ENCODE peak calls at places on chromosomes 4 and X, in seven cellular contexts. One of them, this sample, is unnamed.

GRCh38 chr4:41977709-41978108 is 3.8 kb upstream of the DCAF4L1 start:
- DNase-seq in AG10803: peak; percentile 48
- DNase-seq in T-helper 17 cell: no peak
- DNase-seq in stimulated activated CD8-positive, alpha-beta memory T cell treated with anti-CD3 and anti-CD28 coated beads, Interleukin-2, amount 100 ng/mL, for 48 hours: no peak
- DNase-seq in Ammon's horn: no peak
- DNase-seq in RCC 7860: no peak
- DNase-seq in activated T-helper 1 cell treated with Interleukin-2 at 50 U/mL for 16 hours: no peak
- DNase-seq in this sample: no peak

GRCh38 chrX:47751670-47752069 is 85.0 kb upstream of the ZNF81 start:
- DNase-seq in AG10803: peak; percentile 26
- DNase-seq in T-helper 17 cell: no peak
- DNase-seq in stimulated activated CD8-positive, alpha-beta memory T cell treated with anti-CD3 and anti-CD28 coated beads, Interleukin-2, amount 100 ng/mL, for 48 hours: peak; percentile 10
- DNase-seq in Ammon's horn: peak; percentile 1
- DNase-seq in RCC 7860: peak; percentile 9
- DNase-seq in activated T-helper 1 cell treated with Interleukin-2 at 50 U/mL for 16 hours: peak; percentile 1
- DNase-seq in this sample: no peak

GRCh38 chr4:121122661-121123060 is 41.5 kb downstream of the TNIP3 start:
- DNase-seq in AG10803: peak; percentile 20
- DNase-seq in T-helper 17 cell: no peak
- DNase-seq in stimulated activated CD8-positive, alpha-beta memory T cell treated with anti-CD3 and anti-CD28 coated beads, Interleukin-2, amount 100 ng/mL, for 48 hours: no peak
- DNase-seq in Ammon's horn: no peak
- DNase-seq in RCC 7860: no peak
- DNase-seq in activated T-helper 1 cell treated with Interleukin-2 at 50 U/mL for 16 hours: no peak
- DNase-seq in this sample: no peak

GRCh38 chrX:41273638-41274037 is 60.3 kb upstream of the DDX3X start:
- DNase-seq in AG10803: peak; percentile 73
- DNase-seq in T-helper 17 cell: no peak
- DNase-seq in stimulated activated CD8-positive, alpha-beta memory T cell treated with anti-CD3 and anti-CD28 coated beads, Interleukin-2, amount 100 ng/mL, for 48 hours: no peak
- DNase-seq in Ammon's horn: no peak
- DNase-seq in RCC 7860: peak; percentile 20
- DNase-seq in activated T-helper 1 cell treated with Interleukin-2 at 50 U/mL for 16 hours: no peak
- DNase-seq in this sample: no peak

GRCh38 chrX:56113785-56114436 is 118.2 kb upstream of the KLF8 start:
- DNase-seq in AG10803: no peak
- DNase-seq in T-helper 17 cell: no peak
- DNase-seq in stimulated activated CD8-positive, alpha-beta memory T cell treated with anti-CD3 and anti-CD28 coated beads, Interleukin-2, amount 100 ng/mL, for 48 hours: no peak
- DNase-seq in Ammon's horn: no peak
- DNase-seq in RCC 7860: no peak
- DNase-seq in activated T-helper 1 cell treated with Interleukin-2 at 50 U/mL for 16 hours: no peak
- DNase-seq in this sample: no peak

GRCh38 chrX:104113237-104113965 is 1.1 kb downstream of the ZCCHC18 start:
- DNase-seq in AG10803: peak; percentile 37
- DNase-seq in T-helper 17 cell: peak; percentile 16
- DNase-seq in stimulated activated CD8-positive, alpha-beta memory T cell treated with anti-CD3 and anti-CD28 coated beads, Interleukin-2, amount 100 ng/mL, for 48 hours: peak; percentile 9
- DNase-seq in Ammon's horn: peak; percentile 67
- DNase-seq in RCC 7860: peak; percentile 47
- DNase-seq in activated T-helper 1 cell treated with Interleukin-2 at 50 U/mL for 16 hours: peak; percentile 17
- DNase-seq in this sample: no peak

GRCh38 chr4:169015237-169015636 is 5.2 kb upstream of the CBR4 start:
- DNase-seq in AG10803: no peak
- DNase-seq in T-helper 17 cell: no peak
- DNase-seq in stimulated activated CD8-positive, alpha-beta memory T cell treated with anti-CD3 and anti-CD28 coated beads, Interleukin-2, amount 100 ng/mL, for 48 hours: no peak
- DNase-seq in Ammon's horn: no peak
- DNase-seq in RCC 7860: no peak
- DNase-seq in activated T-helper 1 cell treated with Interleukin-2 at 50 U/mL for 16 hours: no peak
- DNase-seq in this sample: no peak

GRCh38 chr4:152176627-152177214 is 359.2 kb downstream of the FBXW7 start:
- DNase-seq in AG10803: no peak
- DNase-seq in T-helper 17 cell: no peak
- DNase-seq in stimulated activated CD8-positive, alpha-beta memory T cell treated with anti-CD3 and anti-CD28 coated beads, Interleukin-2, amount 100 ng/mL, for 48 hours: no peak
- DNase-seq in Ammon's horn: no peak
- DNase-seq in RCC 7860: no peak
- DNase-seq in activated T-helper 1 cell treated with Interleukin-2 at 50 U/mL for 16 hours: no peak
- DNase-seq in this sample: no peak

GRCh38 chrX:40007136-40007535 is 90.6 kb downstream of the BCOR start:
- DNase-seq in AG10803: no peak
- DNase-seq in T-helper 17 cell: no peak
- DNase-seq in stimulated activated CD8-positive, alpha-beta memory T cell treated with anti-CD3 and anti-CD28 coated beads, Interleukin-2, amount 100 ng/mL, for 48 hours: no peak
- DNase-seq in Ammon's horn: no peak
- DNase-seq in RCC 7860: no peak
- DNase-seq in activated T-helper 1 cell treated with Interleukin-2 at 50 U/mL for 16 hours: no peak
- DNase-seq in this sample: no peak

GRCh38 chrX:86171366-86171765 is 23.1 kb downstream of the DACH2 start:
- DNase-seq in AG10803: peak; percentile 18
- DNase-seq in T-helper 17 cell: no peak
- DNase-seq in stimulated activated CD8-positive, alpha-beta memory T cell treated with anti-CD3 and anti-CD28 coated beads, Interleukin-2, amount 100 ng/mL, for 48 hours: no peak
- DNase-seq in Ammon's horn: peak; percentile 2
- DNase-seq in RCC 7860: no peak
- DNase-seq in activated T-helper 1 cell treated with Interleukin-2 at 50 U/mL for 16 hours: no peak
- DNase-seq in this sample: no peak

GRCh38 chr4:162163892-162164759 is at the start of gene FSTL5:
- DNase-seq in AG10803: peak; percentile 11
- DNase-seq in T-helper 17 cell: no peak
- DNase-seq in stimulated activated CD8-positive, alpha-beta memory T cell treated with anti-CD3 and anti-CD28 coated beads, Interleukin-2, amount 100 ng/mL, for 48 hours: no peak
- DNase-seq in Ammon's horn: peak; percentile 86
- DNase-seq in RCC 7860: no peak
- DNase-seq in activated T-helper 1 cell treated with Interleukin-2 at 50 U/mL for 16 hours: no peak
- DNase-seq in this sample: no peak

GRCh38 chrX:96211953-96212352 is 472.7 kb upstream of the DIAPH2 start:
- DNase-seq in AG10803: no peak
- DNase-seq in T-helper 17 cell: no peak
- DNase-seq in stimulated activated CD8-positive, alpha-beta memory T cell treated with anti-CD3 and anti-CD28 coated beads, Interleukin-2, amount 100 ng/mL, for 48 hours: no peak
- DNase-seq in Ammon's horn: no peak
- DNase-seq in RCC 7860: no peak
- DNase-seq in activated T-helper 1 cell treated with Interleukin-2 at 50 U/mL for 16 hours: no peak
- DNase-seq in this sample: no peak

GRCh38 chrX:150293311-150294013 is 69.7 kb upstream of the MAMLD1 start:
- DNase-seq in AG10803: no peak
- DNase-seq in T-helper 17 cell: no peak
- DNase-seq in stimulated activated CD8-positive, alpha-beta memory T cell treated with anti-CD3 and anti-CD28 coated beads, Interleukin-2, amount 100 ng/mL, for 48 hours: no peak
- DNase-seq in Ammon's horn: no peak
- DNase-seq in RCC 7860: no peak
- DNase-seq in activated T-helper 1 cell treated with Interleukin-2 at 50 U/mL for 16 hours: no peak
- DNase-seq in this sample: no peak

GRCh38 chr4:160202802-160203201 is 1099.9 kb downstream of the RAPGEF2 start:
- DNase-seq in AG10803: no peak
- DNase-seq in T-helper 17 cell: no peak
- DNase-seq in stimulated activated CD8-positive, alpha-beta memory T cell treated with anti-CD3 and anti-CD28 coated beads, Interleukin-2, amount 100 ng/mL, for 48 hours: no peak
- DNase-seq in Ammon's horn: no peak
- DNase-seq in RCC 7860: peak; percentile 53
- DNase-seq in activated T-helper 1 cell treated with Interleukin-2 at 50 U/mL for 16 hours: no peak
- DNase-seq in this sample: no peak

GRCh38 chrX:110037181-110037580 is 34.3 kb downstream of the TMEM164 start:
- DNase-seq in AG10803: no peak
- DNase-seq in T-helper 17 cell: no peak
- DNase-seq in stimulated activated CD8-positive, alpha-beta memory T cell treated with anti-CD3 and anti-CD28 coated beads, Interleukin-2, amount 100 ng/mL, for 48 hours: no peak
- DNase-seq in Ammon's horn: no peak
- DNase-seq in RCC 7860: no peak
- DNase-seq in activated T-helper 1 cell treated with Interleukin-2 at 50 U/mL for 16 hours: no peak
- DNase-seq in this sample: no peak

GRCh38 chrX:63917296-63917695 is 132.3 kb upstream of the ARHGEF9 start:
- DNase-seq in AG10803: peak; percentile 54
- DNase-seq in T-helper 17 cell: no peak
- DNase-seq in stimulated activated CD8-positive, alpha-beta memory T cell treated with anti-CD3 and anti-CD28 coated beads, Interleukin-2, amount 100 ng/mL, for 48 hours: no peak
- DNase-seq in Ammon's horn: peak; percentile 2
- DNase-seq in RCC 7860: no peak
- DNase-seq in activated T-helper 1 cell treated with Interleukin-2 at 50 U/mL for 16 hours: no peak
- DNase-seq in this sample: no peak

GRCh38 chrX:129925305-129926092 is 19.5 kb downstream of the UTP14A start:
- DNase-seq in AG10803: peak; percentile 80
- DNase-seq in T-helper 17 cell: peak; percentile 48
- DNase-seq in stimulated activated CD8-positive, alpha-beta memory T cell treated with anti-CD3 and anti-CD28 coated beads, Interleukin-2, amount 100 ng/mL, for 48 hours: peak; percentile 35
- DNase-seq in Ammon's horn: peak; percentile 77
- DNase-seq in RCC 7860: peak; percentile 13
- DNase-seq in activated T-helper 1 cell treated with Interleukin-2 at 50 U/mL for 16 hours: peak; percentile 49
- DNase-seq in this sample: peak; percentile 25

GRCh38 chr4:76108467-76109181 is 34.1 kb downstream of the ART3 start:
- DNase-seq in AG10803: no peak
- DNase-seq in T-helper 17 cell: no peak
- DNase-seq in stimulated activated CD8-positive, alpha-beta memory T cell treated with anti-CD3 and anti-CD28 coated beads, Interleukin-2, amount 100 ng/mL, for 48 hours: no peak
- DNase-seq in Ammon's horn: no peak
- DNase-seq in RCC 7860: no peak
- DNase-seq in activated T-helper 1 cell treated with Interleukin-2 at 50 U/mL for 16 hours: no peak
- DNase-seq in this sample: no peak

GRCh38 chr4:165328708-165329107 is 1.2 kb downstream of the MSMO1 start:
- DNase-seq in AG10803: no peak
- DNase-seq in T-helper 17 cell: no peak
- DNase-seq in stimulated activated CD8-positive, alpha-beta memory T cell treated with anti-CD3 and anti-CD28 coated beads, Interleukin-2, amount 100 ng/mL, for 48 hours: no peak
- DNase-seq in Ammon's horn: no peak
- DNase-seq in RCC 7860: no peak
- DNase-seq in activated T-helper 1 cell treated with Interleukin-2 at 50 U/mL for 16 hours: no peak
- DNase-seq in this sample: no peak

GRCh38 chr4:41179086-41179374 is 35.3 kb downstream of the APBB2 start:
- DNase-seq in AG10803: no peak
- DNase-seq in T-helper 17 cell: no peak
- DNase-seq in stimulated activated CD8-positive, alpha-beta memory T cell treated with anti-CD3 and anti-CD28 coated beads, Interleukin-2, amount 100 ng/mL, for 48 hours: no peak
- DNase-seq in Ammon's horn: peak; percentile 72
- DNase-seq in RCC 7860: no peak
- DNase-seq in activated T-helper 1 cell treated with Interleukin-2 at 50 U/mL for 16 hours: no peak
- DNase-seq in this sample: no peak

GRCh38 chrX:136065044-136065671 is 79.9 kb downstream of the SLC9A6 start:
- DNase-seq in AG10803: peak; percentile 47
- DNase-seq in T-helper 17 cell: no peak
- DNase-seq in stimulated activated CD8-positive, alpha-beta memory T cell treated with anti-CD3 and anti-CD28 coated beads, Interleukin-2, amount 100 ng/mL, for 48 hours: no peak
- DNase-seq in Ammon's horn: no peak
- DNase-seq in RCC 7860: no peak
- DNase-seq in activated T-helper 1 cell treated with Interleukin-2 at 50 U/mL for 16 hours: peak; percentile 1
- DNase-seq in this sample: no peak

GRCh38 chr4:88880501-88881226 is 176.3 kb downstream of the FAM13A start:
- DNase-seq in AG10803: no peak
- DNase-seq in T-helper 17 cell: no peak
- DNase-seq in stimulated activated CD8-positive, alpha-beta memory T cell treated with anti-CD3 and anti-CD28 coated beads, Interleukin-2, amount 100 ng/mL, for 48 hours: no peak
- DNase-seq in Ammon's horn: no peak
- DNase-seq in RCC 7860: no peak
- DNase-seq in activated T-helper 1 cell treated with Interleukin-2 at 50 U/mL for 16 hours: no peak
- DNase-seq in this sample: no peak

GRCh38 chr4:183149968-183150539 is 51.0 kb downstream of the WWC2 start:
- DNase-seq in AG10803: no peak
- DNase-seq in T-helper 17 cell: no peak
- DNase-seq in stimulated activated CD8-positive, alpha-beta memory T cell treated with anti-CD3 and anti-CD28 coated beads, Interleukin-2, amount 100 ng/mL, for 48 hours: no peak
- DNase-seq in Ammon's horn: no peak
- DNase-seq in RCC 7860: no peak
- DNase-seq in activated T-helper 1 cell treated with Interleukin-2 at 50 U/mL for 16 hours: no peak
- DNase-seq in this sample: no peak

GRCh38 chrX:150582338-150582948 is 14.0 kb downstream of the MTM1 start:
- DNase-seq in AG10803: no peak
- DNase-seq in T-helper 17 cell: no peak
- DNase-seq in stimulated activated CD8-positive, alpha-beta memory T cell treated with anti-CD3 and anti-CD28 coated beads, Interleukin-2, amount 100 ng/mL, for 48 hours: no peak
- DNase-seq in Ammon's horn: no peak
- DNase-seq in RCC 7860: no peak
- DNase-seq in activated T-helper 1 cell treated with Interleukin-2 at 50 U/mL for 16 hours: no peak
- DNase-seq in this sample: no peak

GRCh38 chr4:78809295-78809694 is 33.1 kb downstream of the BMP2K start:
- DNase-seq in AG10803: no peak
- DNase-seq in T-helper 17 cell: no peak
- DNase-seq in stimulated activated CD8-positive, alpha-beta memory T cell treated with anti-CD3 and anti-CD28 coated beads, Interleukin-2, amount 100 ng/mL, for 48 hours: no peak
- DNase-seq in Ammon's horn: no peak
- DNase-seq in RCC 7860: no peak
- DNase-seq in activated T-helper 1 cell treated with Interleukin-2 at 50 U/mL for 16 hours: no peak
- DNase-seq in this sample: no peak

GRCh38 chr4:155822572-155822971 is 43.5 kb downstream of the ASIC5 start:
- DNase-seq in AG10803: no peak
- DNase-seq in T-helper 17 cell: no peak
- DNase-seq in stimulated activated CD8-positive, alpha-beta memory T cell treated with anti-CD3 and anti-CD28 coated beads, Interleukin-2, amount 100 ng/mL, for 48 hours: no peak
- DNase-seq in Ammon's horn: no peak
- DNase-seq in RCC 7860: peak; percentile 3
- DNase-seq in activated T-helper 1 cell treated with Interleukin-2 at 50 U/mL for 16 hours: no peak
- DNase-seq in this sample: no peak

GRCh38 chr4:183971938-183972490 is 66.9 kb downstream of the STOX2 start:
- DNase-seq in AG10803: no peak
- DNase-seq in T-helper 17 cell: no peak
- DNase-seq in stimulated activated CD8-positive, alpha-beta memory T cell treated with anti-CD3 and anti-CD28 coated beads, Interleukin-2, amount 100 ng/mL, for 48 hours: no peak
- DNase-seq in Ammon's horn: peak; percentile 62
- DNase-seq in RCC 7860: no peak
- DNase-seq in activated T-helper 1 cell treated with Interleukin-2 at 50 U/mL for 16 hours: no peak
- DNase-seq in this sample: no peak

GRCh38 chr4:110359076-110359475 is 116.9 kb upstream of the ENPEP start:
- DNase-seq in AG10803: no peak
- DNase-seq in T-helper 17 cell: no peak
- DNase-seq in stimulated activated CD8-positive, alpha-beta memory T cell treated with anti-CD3 and anti-CD28 coated beads, Interleukin-2, amount 100 ng/mL, for 48 hours: no peak
- DNase-seq in Ammon's horn: no peak
- DNase-seq in RCC 7860: no peak
- DNase-seq in activated T-helper 1 cell treated with Interleukin-2 at 50 U/mL for 16 hours: no peak
- DNase-seq in this sample: no peak

GRCh38 chrX:19893722-19894121 is 6.3 kb upstream of the SH3KBP1 start:
- DNase-seq in AG10803: peak; percentile 76
- DNase-seq in T-helper 17 cell: no peak
- DNase-seq in stimulated activated CD8-positive, alpha-beta memory T cell treated with anti-CD3 and anti-CD28 coated beads, Interleukin-2, amount 100 ng/mL, for 48 hours: no peak
- DNase-seq in Ammon's horn: no peak
- DNase-seq in RCC 7860: peak; percentile 4
- DNase-seq in activated T-helper 1 cell treated with Interleukin-2 at 50 U/mL for 16 hours: no peak
- DNase-seq in this sample: no peak

GRCh38 chrX:53086464-53086863 is 4.3 kb downstream of the TSPYL2 start:
- DNase-seq in AG10803: no peak
- DNase-seq in T-helper 17 cell: no peak
- DNase-seq in stimulated activated CD8-positive, alpha-beta memory T cell treated with anti-CD3 and anti-CD28 coated beads, Interleukin-2, amount 100 ng/mL, for 48 hours: no peak
- DNase-seq in Ammon's horn: peak; percentile 42
- DNase-seq in RCC 7860: no peak
- DNase-seq in activated T-helper 1 cell treated with Interleukin-2 at 50 U/mL for 16 hours: no peak
- DNase-seq in this sample: no peak

GRCh38 chrX:9279271-9279596 is 185.6 kb upstream of the TBL1X start:
- DNase-seq in AG10803: no peak
- DNase-seq in T-helper 17 cell: no peak
- DNase-seq in stimulated activated CD8-positive, alpha-beta memory T cell treated with anti-CD3 and anti-CD28 coated beads, Interleukin-2, amount 100 ng/mL, for 48 hours: no peak
- DNase-seq in Ammon's horn: no peak
- DNase-seq in RCC 7860: no peak
- DNase-seq in activated T-helper 1 cell treated with Interleukin-2 at 50 U/mL for 16 hours: no peak
- DNase-seq in this sample: no peak

GRCh38 chrX:57573754-57574153 is 18.1 kb upstream of the ZXDB start:
- DNase-seq in AG10803: no peak
- DNase-seq in T-helper 17 cell: no peak
- DNase-seq in stimulated activated CD8-positive, alpha-beta memory T cell treated with anti-CD3 and anti-CD28 coated beads, Interleukin-2, amount 100 ng/mL, for 48 hours: no peak
- DNase-seq in Ammon's horn: no peak
- DNase-seq in RCC 7860: no peak
- DNase-seq in activated T-helper 1 cell treated with Interleukin-2 at 50 U/mL for 16 hours: no peak
- DNase-seq in this sample: no peak

GRCh38 chr4:7394184-7394575 is 40.5 kb downstream of the PSAPL1 start:
- DNase-seq in AG10803: no peak
- DNase-seq in T-helper 17 cell: no peak
- DNase-seq in stimulated activated CD8-positive, alpha-beta memory T cell treated with anti-CD3 and anti-CD28 coated beads, Interleukin-2, amount 100 ng/mL, for 48 hours: no peak
- DNase-seq in Ammon's horn: no peak
- DNase-seq in RCC 7860: no peak
- DNase-seq in activated T-helper 1 cell treated with Interleukin-2 at 50 U/mL for 16 hours: no peak
- DNase-seq in this sample: no peak

GRCh38 chrX:117835034-117835433 is 281.6 kb downstream of the KLHL13 start:
- DNase-seq in AG10803: no peak
- DNase-seq in T-helper 17 cell: no peak
- DNase-seq in stimulated activated CD8-positive, alpha-beta memory T cell treated with anti-CD3 and anti-CD28 coated beads, Interleukin-2, amount 100 ng/mL, for 48 hours: no peak
- DNase-seq in Ammon's horn: no peak
- DNase-seq in RCC 7860: no peak
- DNase-seq in activated T-helper 1 cell treated with Interleukin-2 at 50 U/mL for 16 hours: no peak
- DNase-seq in this sample: no peak

GRCh38 chr4:147578057-147578476 is 39.1 kb upstream of the TMEM184C start:
- DNase-seq in AG10803: peak; percentile 83
- DNase-seq in T-helper 17 cell: no peak
- DNase-seq in stimulated activated CD8-positive, alpha-beta memory T cell treated with anti-CD3 and anti-CD28 coated beads, Interleukin-2, amount 100 ng/mL, for 48 hours: no peak
- DNase-seq in Ammon's horn: no peak
- DNase-seq in RCC 7860: peak; percentile 87
- DNase-seq in activated T-helper 1 cell treated with Interleukin-2 at 50 U/mL for 16 hours: no peak
- DNase-seq in this sample: no peak

GRCh38 chr4:38068107-38068506 is 107.9 kb downstream of the PTTG2 start:
- DNase-seq in AG10803: no peak
- DNase-seq in T-helper 17 cell: no peak
- DNase-seq in stimulated activated CD8-positive, alpha-beta memory T cell treated with anti-CD3 and anti-CD28 coated beads, Interleukin-2, amount 100 ng/mL, for 48 hours: no peak
- DNase-seq in Ammon's horn: no peak
- DNase-seq in RCC 7860: no peak
- DNase-seq in activated T-helper 1 cell treated with Interleukin-2 at 50 U/mL for 16 hours: no peak
- DNase-seq in this sample: no peak

GRCh38 chr4:154490589-154491340 is 834 bp downstream of the DCHS2 start:
- DNase-seq in AG10803: no peak
- DNase-seq in T-helper 17 cell: no peak
- DNase-seq in stimulated activated CD8-positive, alpha-beta memory T cell treated with anti-CD3 and anti-CD28 coated beads, Interleukin-2, amount 100 ng/mL, for 48 hours: no peak
- DNase-seq in Ammon's horn: no peak
- DNase-seq in RCC 7860: no peak
- DNase-seq in activated T-helper 1 cell treated with Interleukin-2 at 50 U/mL for 16 hours: no peak
- DNase-seq in this sample: no peak

GRCh38 chr4:112633477-112634235 is 3.1 kb downstream of the ZGRF1 start:
- DNase-seq in AG10803: peak; percentile 55
- DNase-seq in T-helper 17 cell: no peak
- DNase-seq in stimulated activated CD8-positive, alpha-beta memory T cell treated with anti-CD3 and anti-CD28 coated beads, Interleukin-2, amount 100 ng/mL, for 48 hours: no peak
- DNase-seq in Ammon's horn: peak; percentile 34
- DNase-seq in RCC 7860: no peak
- DNase-seq in activated T-helper 1 cell treated with Interleukin-2 at 50 U/mL for 16 hours: no peak
- DNase-seq in this sample: no peak

This sample was measured in GM12864.